ENCODE peak calls at places on chromosomes 6 and 20, in eight cellular contexts. One of them, this sample, is unnamed.

GRCh38 chr6:133432021-133432989 is 191.1 kb downstream of the EYA4 start:
- DNase-seq in heart right ventricle: no peak
- DNase-seq in fibroblast of the aortic adventitia: no peak
- DNase-seq in IMR-90: no peak
- DNase-seq in choroid plexus epithelial cell: no peak
- DNase-seq in fibroblast of pulmonary artery: peak; percentile 9
- DNase-seq in tibial artery: no peak
- DNase-seq in astrocyte of the spinal cord: no peak
- DNase-seq in this sample: no peak

GRCh38 chr20:22460231-22460630 is 124.1 kb downstream of the FOXA2 start:
- DNase-seq in choroid plexus epithelial cell: no peak
- DNase-seq in astrocyte of the spinal cord: no peak
- DNase-seq in fibroblast of pulmonary artery: no peak
- DNase-seq in fibroblast of the aortic adventitia: no peak
- DNase-seq in tibial artery: no peak
- DNase-seq in IMR-90: no peak
- DNase-seq in heart right ventricle: no peak
- DNase-seq in this sample: no peak

GRCh38 chr6:87026961-87027360 is 67.9 kb downstream of the CGA start:
- DNase-seq in fibroblast of pulmonary artery: no peak
- DNase-seq in tibial artery: no peak
- DNase-seq in IMR-90: no peak
- DNase-seq in heart right ventricle: no peak
- DNase-seq in fibroblast of the aortic adventitia: no peak
- DNase-seq in astrocyte of the spinal cord: no peak
- DNase-seq in choroid plexus epithelial cell: no peak
- DNase-seq in this sample: no peak

GRCh38 chr6:167766986-167767714 is 59.6 kb upstream of the AFDN start:
- DNase-seq in fibroblast of pulmonary artery: no peak
- DNase-seq in fibroblast of the aortic adventitia: no peak
- DNase-seq in tibial artery: no peak
- DNase-seq in heart right ventricle: no peak
- DNase-seq in choroid plexus epithelial cell: no peak
- DNase-seq in IMR-90: no peak
- DNase-seq in astrocyte of the spinal cord: no peak
- DNase-seq in this sample: peak; percentile 50

GRCh38 chr20:52192296-52193007 is 873 bp upstream of the ZFP64 start:
- DNase-seq in fibroblast of pulmonary artery: peak; percentile 17
- DNase-seq in tibial artery: no peak
- DNase-seq in heart right ventricle: peak; percentile 44
- DNase-seq in astrocyte of the spinal cord: peak; percentile 6
- DNase-seq in fibroblast of the aortic adventitia: peak; percentile 11
- DNase-seq in choroid plexus epithelial cell: no peak
- DNase-seq in IMR-90: no peak
- DNase-seq in this sample: peak; percentile 53

GRCh38 chr6:3825851-3826581 is 23.2 kb upstream of the FAM50B start:
- DNase-seq in choroid plexus epithelial cell: peak; percentile 97
- DNase-seq in astrocyte of the spinal cord: peak; percentile 98
- DNase-seq in fibroblast of pulmonary artery: peak; percentile 99
- DNase-seq in heart right ventricle: peak; percentile 87
- DNase-seq in IMR-90: peak; percentile 97
- DNase-seq in tibial artery: peak; percentile 99
- DNase-seq in fibroblast of the aortic adventitia: peak; percentile 100
- DNase-seq in this sample: peak; percentile 89

GRCh38 chr20:57894096-57894495 is 184.3 kb upstream of the PMEPA1 start:
- DNase-seq in fibroblast of the aortic adventitia: no peak
- DNase-seq in IMR-90: no peak
- DNase-seq in tibial artery: no peak
- DNase-seq in choroid plexus epithelial cell: no peak
- DNase-seq in astrocyte of the spinal cord: no peak
- DNase-seq in fibroblast of pulmonary artery: no peak
- DNase-seq in heart right ventricle: no peak
- DNase-seq in this sample: no peak

GRCh38 chr6:34418367-34418766 is 7.5 kb downstream of the RPS10 start:
- DNase-seq in fibroblast of pulmonary artery: no peak
- DNase-seq in choroid plexus epithelial cell: no peak
- DNase-seq in fibroblast of the aortic adventitia: no peak
- DNase-seq in astrocyte of the spinal cord: no peak
- DNase-seq in heart right ventricle: no peak
- DNase-seq in IMR-90: no peak
- DNase-seq in tibial artery: no peak
- DNase-seq in this sample: no peak

GRCh38 chr6:116379764-116380163 is 9.0 kb downstream of the DSE start:
- DNase-seq in fibroblast of pulmonary artery: no peak
- DNase-seq in heart right ventricle: no peak
- DNase-seq in astrocyte of the spinal cord: no peak
- DNase-seq in fibroblast of the aortic adventitia: no peak
- DNase-seq in IMR-90: no peak
- DNase-seq in choroid plexus epithelial cell: no peak
- DNase-seq in tibial artery: no peak
- DNase-seq in this sample: no peak

GRCh38 chr6:7617954-7618764 is 28.2 kb downstream of the SNRNP48 start:
- DNase-seq in tibial artery: peak; percentile 71
- DNase-seq in choroid plexus epithelial cell: peak; percentile 70
- DNase-seq in astrocyte of the spinal cord: peak; percentile 16
- DNase-seq in heart right ventricle: peak; percentile 24
- DNase-seq in IMR-90: peak; percentile 32
- DNase-seq in fibroblast of pulmonary artery: peak; percentile 97
- DNase-seq in fibroblast of the aortic adventitia: peak; percentile 97
- DNase-seq in this sample: peak; percentile 38

GRCh38 chr6:154638369-154638768 is 94.8 kb upstream of the SCAF8 start:
- DNase-seq in astrocyte of the spinal cord: peak; percentile 51
- DNase-seq in fibroblast of the aortic adventitia: peak; percentile 44
- DNase-seq in fibroblast of pulmonary artery: peak; percentile 17
- DNase-seq in heart right ventricle: no peak
- DNase-seq in IMR-90: peak; percentile 33
- DNase-seq in tibial artery: no peak
- DNase-seq in choroid plexus epithelial cell: peak; percentile 49
- DNase-seq in this sample: no peak

GRCh38 chr20:1469925-1470571 is 3.4 kb upstream of the NSFL1C start:
- DNase-seq in fibroblast of pulmonary artery: peak; percentile 99
- DNase-seq in heart right ventricle: peak; percentile 68
- DNase-seq in IMR-90: peak; percentile 100
- DNase-seq in tibial artery: peak; percentile 90
- DNase-seq in astrocyte of the spinal cord: peak; percentile 99
- DNase-seq in choroid plexus epithelial cell: peak; percentile 99
- DNase-seq in fibroblast of the aortic adventitia: peak; percentile 99
- DNase-seq in this sample: peak; percentile 74

GRCh38 chr20:24004470-24004869 is 15.9 kb upstream of the GGTLC1 start:
- DNase-seq in IMR-90: no peak
- DNase-seq in fibroblast of pulmonary artery: no peak
- DNase-seq in astrocyte of the spinal cord: no peak
- DNase-seq in choroid plexus epithelial cell: no peak
- DNase-seq in tibial artery: no peak
- DNase-seq in fibroblast of the aortic adventitia: no peak
- DNase-seq in heart right ventricle: no peak
- DNase-seq in this sample: no peak

GRCh38 chr6:100115702-100116101 is 121.7 kb upstream of the MCHR2 start:
- DNase-seq in fibroblast of the aortic adventitia: no peak
- DNase-seq in astrocyte of the spinal cord: no peak
- DNase-seq in tibial artery: no peak
- DNase-seq in heart right ventricle: no peak
- DNase-seq in fibroblast of pulmonary artery: no peak
- DNase-seq in IMR-90: no peak
- DNase-seq in choroid plexus epithelial cell: no peak
- DNase-seq in this sample: no peak

GRCh38 chr20:36851490-36851889 is 24.4 kb upstream of the TLDC2 start:
- DNase-seq in heart right ventricle: no peak
- DNase-seq in fibroblast of the aortic adventitia: no peak
- DNase-seq in tibial artery: no peak
- DNase-seq in fibroblast of pulmonary artery: no peak
- DNase-seq in choroid plexus epithelial cell: no peak
- DNase-seq in astrocyte of the spinal cord: no peak
- DNase-seq in IMR-90: no peak
- DNase-seq in this sample: no peak

GRCh38 chr6:66772785-66773184 is 1065.8 kb upstream of the EYS start:
- DNase-seq in tibial artery: no peak
- DNase-seq in fibroblast of the aortic adventitia: peak; percentile 69
- DNase-seq in choroid plexus epithelial cell: peak; percentile 87
- DNase-seq in fibroblast of pulmonary artery: peak; percentile 77
- DNase-seq in IMR-90: no peak
- DNase-seq in heart right ventricle: peak; percentile 26
- DNase-seq in astrocyte of the spinal cord: peak; percentile 75
- DNase-seq in this sample: no peak

DNA sequence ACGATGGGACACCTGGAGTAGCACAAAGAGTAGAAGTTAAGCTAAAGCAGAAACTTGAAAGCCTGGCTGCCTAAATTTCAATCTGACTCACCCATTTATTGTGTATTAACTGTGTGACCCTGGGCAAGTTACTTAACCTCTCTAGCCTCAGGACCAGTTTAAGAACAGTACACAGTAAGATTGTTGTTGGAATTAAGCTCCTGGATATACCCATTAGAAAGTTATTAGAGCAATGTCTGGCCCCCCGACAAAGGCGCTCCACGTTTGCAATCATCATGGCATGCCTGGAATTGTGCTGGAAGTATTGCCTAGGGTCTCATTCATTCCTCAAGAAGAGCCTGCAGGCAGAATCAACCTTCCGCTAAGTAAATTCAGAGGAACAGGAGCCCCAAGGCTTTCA is 1.4 kb downstream of the SDC4 start:
- DNase-seq in IMR-90: no peak
- DNase-seq in choroid plexus epithelial cell: no peak
- DNase-seq in tibial artery: peak; percentile 35
- DNase-seq in fibroblast of the aortic adventitia: no peak
- DNase-seq in fibroblast of pulmonary artery: no peak
- DNase-seq in heart right ventricle: no peak
- DNase-seq in astrocyte of the spinal cord: no peak
- DNase-seq in this sample: no peak
- H3K4me3 ChIP-seq in IMR-90: peak overlapping the region; percentile 74
- H3K4me3 ChIP-seq in choroid plexus epithelial cell: peak overlapping the region; percentile 85
- H3K4me3 ChIP-seq in tibial artery: peak overlapping the region; percentile 84
- H3K4me3 ChIP-seq in fibroblast of the aortic adventitia: peak overlapping the region; percentile 87
- H3K4me3 ChIP-seq in fibroblast of pulmonary artery: peak overlapping the region; percentile 82
- H3K4me3 ChIP-seq in heart right ventricle: peak overlapping the region; percentile 55
- H3K4me3 ChIP-seq in astrocyte of the spinal cord: peak overlapping the region; percentile 89
- H3K4me3 ChIP-seq in this sample: peak overlapping the region; percentile 83

DNA sequence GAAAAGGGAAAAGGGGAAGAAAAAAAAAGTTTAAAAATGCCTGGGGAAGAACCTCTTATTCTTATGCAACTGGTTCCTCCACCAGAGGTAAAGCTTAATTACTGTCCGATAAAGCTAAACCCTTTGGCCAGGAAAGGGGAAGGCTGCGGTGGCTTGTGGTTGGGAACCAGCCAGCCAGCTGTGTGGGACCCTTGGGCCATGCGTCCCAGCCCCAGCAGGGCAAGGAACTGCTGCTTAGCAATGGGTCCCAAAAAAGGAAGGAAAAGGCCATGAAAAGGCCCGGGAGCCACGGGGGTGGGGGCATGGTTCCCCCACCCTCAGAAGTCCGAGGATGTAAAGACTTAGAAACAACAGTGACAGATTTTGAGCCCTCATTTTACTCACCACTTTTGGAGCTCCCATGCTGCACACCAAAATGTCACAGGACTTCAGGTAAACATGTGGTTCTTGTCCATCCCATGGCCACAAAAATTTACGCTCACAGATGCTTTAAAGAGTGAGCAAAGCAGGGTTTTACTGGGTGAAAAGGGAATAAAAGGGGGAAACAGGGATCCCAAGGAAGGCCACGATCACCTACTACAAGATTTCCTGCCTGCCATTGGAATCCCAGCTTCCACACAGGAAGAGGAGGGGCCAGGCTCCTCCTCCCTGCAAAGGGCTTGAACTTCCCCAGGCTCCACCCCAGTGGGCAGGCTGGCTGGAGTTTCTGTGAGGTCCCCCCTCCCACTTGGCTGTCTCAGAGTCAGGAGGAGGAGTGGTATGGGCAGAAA is 1234.7 kb upstream of the GJE1 start:
- DNase-seq in fibroblast of the aortic adventitia: no peak
- DNase-seq in heart right ventricle: peak; percentile 14
- DNase-seq in IMR-90: no peak
- DNase-seq in choroid plexus epithelial cell: no peak
- DNase-seq in fibroblast of pulmonary artery: no peak
- DNase-seq in astrocyte of the spinal cord: no peak
- DNase-seq in tibial artery: peak; percentile 67
- DNase-seq in this sample: peak; percentile 45
- H3K4me3 ChIP-seq in fibroblast of the aortic adventitia: peak overlapping the region; percentile 11
- H3K4me3 ChIP-seq in heart right ventricle: no peak overlapping the region
- H3K4me3 ChIP-seq in IMR-90: no peak overlapping the region
- H3K4me3 ChIP-seq in choroid plexus epithelial cell: no peak overlapping the region
- H3K4me3 ChIP-seq in fibroblast of pulmonary artery: no peak overlapping the region
- H3K4me3 ChIP-seq in astrocyte of the spinal cord: no peak overlapping the region
- H3K4me3 ChIP-seq in tibial artery: no peak overlapping the region
- H3K4me3 ChIP-seq in this sample: no peak overlapping the region

DNA sequence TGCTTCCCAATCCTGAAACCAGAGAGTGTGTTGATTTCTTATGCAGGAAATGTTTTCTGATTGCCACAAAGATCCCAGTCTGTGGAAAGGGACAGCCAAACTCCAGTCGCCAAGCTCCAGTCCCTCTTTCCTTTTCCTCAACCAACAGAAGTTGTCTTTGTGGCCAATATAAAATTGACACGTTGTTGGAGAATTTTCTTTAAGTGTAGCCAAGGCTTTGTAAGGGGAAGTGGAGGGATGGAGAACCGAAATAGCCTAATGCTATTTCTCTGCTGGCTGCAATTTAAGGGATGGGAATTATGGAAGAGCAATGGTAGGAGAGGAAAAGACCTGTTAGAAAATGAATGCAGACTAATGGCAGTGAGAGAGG is 5.4 kb downstream of the ADGRB3 start:
- DNase-seq in fibroblast of pulmonary artery: no peak
- DNase-seq in tibial artery: no peak
- DNase-seq in heart right ventricle: no peak
- DNase-seq in fibroblast of the aortic adventitia: no peak
- DNase-seq in choroid plexus epithelial cell: no peak
- DNase-seq in IMR-90: no peak
- DNase-seq in astrocyte of the spinal cord: no peak
- DNase-seq in this sample: no peak
- H3K4me3 ChIP-seq in fibroblast of pulmonary artery: peak overlapping the region; percentile 39
- H3K4me3 ChIP-seq in tibial artery: peak overlapping the region; percentile 37
- H3K4me3 ChIP-seq in heart right ventricle: no peak overlapping the region
- H3K4me3 ChIP-seq in fibroblast of the aortic adventitia: no peak overlapping the region
- H3K4me3 ChIP-seq in choroid plexus epithelial cell: no peak overlapping the region
- H3K4me3 ChIP-seq in IMR-90: no peak overlapping the region
- H3K4me3 ChIP-seq in astrocyte of the spinal cord: no peak overlapping the region
- H3K4me3 ChIP-seq in this sample: peak overlapping the region; percentile 44

GRCh38 chr6:36443498-36443844 is 671 bp downstream of the KCTD20 start:
- DNase-seq in IMR-90: no peak
- DNase-seq in tibial artery: no peak
- DNase-seq in choroid plexus epithelial cell: peak; percentile 34
- DNase-seq in fibroblast of the aortic adventitia: no peak
- DNase-seq in fibroblast of pulmonary artery: no peak
- DNase-seq in heart right ventricle: no peak
- DNase-seq in astrocyte of the spinal cord: peak; percentile 38
- DNase-seq in this sample: no peak

GRCh38 chr6:36442671-36443497 is at the start of the genes KCTD20 and PXT1:
- DNase-seq in choroid plexus epithelial cell: peak; percentile 86
- DNase-seq in fibroblast of pulmonary artery: peak; percentile 91
- DNase-seq in heart right ventricle: peak; percentile 89
- DNase-seq in astrocyte of the spinal cord: peak; percentile 90
- DNase-seq in fibroblast of the aortic adventitia: peak; percentile 84
- DNase-seq in tibial artery: peak; percentile 91
- DNase-seq in IMR-90: peak; percentile 88
- DNase-seq in this sample: peak; percentile 94

GRCh38 chr6:36442083-36442670 is 477 bp downstream of the PXT1 start:
- DNase-seq in astrocyte of the spinal cord: no peak
- DNase-seq in IMR-90: no peak
- DNase-seq in choroid plexus epithelial cell: no peak
- DNase-seq in fibroblast of pulmonary artery: no peak
- DNase-seq in heart right ventricle: no peak
- DNase-seq in fibroblast of the aortic adventitia: no peak
- DNase-seq in tibial artery: no peak
- DNase-seq in this sample: no peak

GRCh38 chr6:36443951-36444428 is 1.2 kb downstream of the KCTD20 start:
- DNase-seq in astrocyte of the spinal cord: peak; percentile 38
- DNase-seq in IMR-90: peak; percentile 31
- DNase-seq in choroid plexus epithelial cell: peak; percentile 24
- DNase-seq in fibroblast of the aortic adventitia: peak; percentile 41
- DNase-seq in heart right ventricle: no peak
- DNase-seq in tibial artery: no peak
- DNase-seq in fibroblast of pulmonary artery: peak; percentile 46
- DNase-seq in this sample: no peak

GRCh38 chr6:36441307-36441894 is 1.3 kb downstream of the PXT1 start:
- DNase-seq in astrocyte of the spinal cord: peak; percentile 99
- DNase-seq in heart right ventricle: peak; percentile 96
- DNase-seq in choroid plexus epithelial cell: peak; percentile 99
- DNase-seq in fibroblast of the aortic adventitia: peak; percentile 99
- DNase-seq in tibial artery: peak; percentile 98
- DNase-seq in fibroblast of pulmonary artery: peak; percentile 100
- DNase-seq in IMR-90: peak; percentile 100
- DNase-seq in this sample: peak; percentile 94
- H3K4me3 ChIP-seq in astrocyte of the spinal cord: no peak overlapping the region
- H3K4me3 ChIP-seq in heart right ventricle: no peak overlapping the region
- H3K4me3 ChIP-seq in choroid plexus epithelial cell: no peak overlapping the region
- H3K4me3 ChIP-seq in fibroblast of the aortic adventitia: no peak overlapping the region
- H3K4me3 ChIP-seq in tibial artery: no peak overlapping the region
- H3K4me3 ChIP-seq in fibroblast of pulmonary artery: no peak overlapping the region
- H3K4me3 ChIP-seq in IMR-90: no peak overlapping the region
- H3K4me3 ChIP-seq in this sample: peak overlapping the region; percentile 95

This sample was measured in heart left ventricle.